ENCODE peak calls at places on chromosomes 2 and 18, in ten cellular contexts. One of them, this sample, is unnamed.

GRCh38 chr2:120735750-120736170 is at the start of gene GLI2:
- DNase-seq in brain microvascular endothelial cell: peak
- DNase-seq in stomach: peak
- DNase-seq in choroid plexus epithelial cell: peak
- DNase-seq in kidney: peak
- DNase-seq in astrocyte of the spinal cord: peak
- DNase-seq in GM12865: peak
- DNase-seq in right lobe of liver: peak
- DNase-seq in psoas muscle: peak
- DNase-seq in cardiac muscle cell: peak
- DNase-seq in this sample: peak

GRCh38 chr2:41854227-41854626 is 193.6 kb upstream of the PKDCC start:
- DNase-seq in cardiac muscle cell: no peak
- DNase-seq in astrocyte of the spinal cord: no peak
- DNase-seq in right lobe of liver: no peak
- DNase-seq in choroid plexus epithelial cell: no peak
- DNase-seq in psoas muscle: no peak
- DNase-seq in brain microvascular endothelial cell: no peak
- DNase-seq in kidney: no peak
- DNase-seq in GM12865: no peak
- DNase-seq in stomach: no peak
- DNase-seq in this sample: no peak

GRCh38 chr2:75547345-75548035 is 13.2 kb downstream of the EVA1A start:
- DNase-seq in kidney: no peak
- DNase-seq in choroid plexus epithelial cell: peak
- DNase-seq in brain microvascular endothelial cell: peak
- DNase-seq in stomach: no peak
- DNase-seq in right lobe of liver: no peak
- DNase-seq in psoas muscle: no peak
- DNase-seq in GM12865: no peak
- DNase-seq in astrocyte of the spinal cord: peak
- DNase-seq in cardiac muscle cell: peak
- DNase-seq in this sample: no peak

GRCh38 chr2:58812766-58813344 is 571.7 kb upstream of the FANCL start:
- DNase-seq in brain microvascular endothelial cell: no peak
- DNase-seq in astrocyte of the spinal cord: no peak
- DNase-seq in choroid plexus epithelial cell: no peak
- DNase-seq in stomach: no peak
- DNase-seq in cardiac muscle cell: no peak
- DNase-seq in right lobe of liver: no peak
- DNase-seq in psoas muscle: no peak
- DNase-seq in kidney: no peak
- DNase-seq in GM12865: no peak
- DNase-seq in this sample: no peak

GRCh38 chr2:109378682-109379081 is 235.1 kb downstream of the SEPTIN10 start:
- DNase-seq in kidney: no peak
- DNase-seq in choroid plexus epithelial cell: no peak
- DNase-seq in astrocyte of the spinal cord: no peak
- DNase-seq in stomach: peak
- DNase-seq in psoas muscle: no peak
- DNase-seq in right lobe of liver: no peak
- DNase-seq in GM12865: no peak
- DNase-seq in brain microvascular endothelial cell: no peak
- DNase-seq in cardiac muscle cell: no peak
- DNase-seq in this sample: no peak

GRCh38 chr18:69528439-69528838 is 127.8 kb downstream of the DOK6 start:
- DNase-seq in stomach: no peak
- DNase-seq in choroid plexus epithelial cell: peak
- DNase-seq in cardiac muscle cell: peak
- DNase-seq in kidney: no peak
- DNase-seq in brain microvascular endothelial cell: no peak
- DNase-seq in astrocyte of the spinal cord: peak
- DNase-seq in GM12865: no peak
- DNase-seq in psoas muscle: no peak
- DNase-seq in right lobe of liver: no peak
- DNase-seq in this sample: no peak

GRCh38 chr18:31232000-31232399 is 69.3 kb upstream of the DSC1 start:
- DNase-seq in choroid plexus epithelial cell: no peak
- DNase-seq in right lobe of liver: no peak
- DNase-seq in cardiac muscle cell: no peak
- DNase-seq in kidney: no peak
- DNase-seq in astrocyte of the spinal cord: no peak
- DNase-seq in GM12865: no peak
- DNase-seq in stomach: no peak
- DNase-seq in psoas muscle: no peak
- DNase-seq in brain microvascular endothelial cell: no peak
- DNase-seq in this sample: no peak

GRCh38 chr2:24334245-24334633 is 26.1 kb downstream of the ITSN2 start:
- DNase-seq in stomach: no peak
- DNase-seq in GM12865: no peak
- DNase-seq in psoas muscle: no peak
- DNase-seq in brain microvascular endothelial cell: no peak
- DNase-seq in cardiac muscle cell: peak
- DNase-seq in kidney: no peak
- DNase-seq in astrocyte of the spinal cord: peak
- DNase-seq in choroid plexus epithelial cell: peak
- DNase-seq in right lobe of liver: peak
- DNase-seq in this sample: no peak

GRCh38 chr18:2534906-2535305 is 36.4 kb downstream of the METTL4 start:
- DNase-seq in brain microvascular endothelial cell: no peak
- DNase-seq in psoas muscle: no peak
- DNase-seq in right lobe of liver: no peak
- DNase-seq in kidney: no peak
- DNase-seq in astrocyte of the spinal cord: no peak
- DNase-seq in stomach: no peak
- DNase-seq in choroid plexus epithelial cell: no peak
- DNase-seq in GM12865: no peak
- DNase-seq in cardiac muscle cell: no peak
- DNase-seq in this sample: no peak

GRCh38 chr18:47992266-47992665 is 61.8 kb upstream of the SMAD2 start:
- DNase-seq in astrocyte of the spinal cord: no peak
- DNase-seq in stomach: no peak
- DNase-seq in brain microvascular endothelial cell: no peak
- DNase-seq in cardiac muscle cell: no peak
- DNase-seq in right lobe of liver: no peak
- DNase-seq in kidney: no peak
- DNase-seq in psoas muscle: no peak
- DNase-seq in choroid plexus epithelial cell: no peak
- DNase-seq in GM12865: no peak
- DNase-seq in this sample: no peak

GRCh38 chr18:23662309-23663263 is at the start of gene ANKRD29:
- DNase-seq in cardiac muscle cell: peak
- DNase-seq in brain microvascular endothelial cell: no peak
- DNase-seq in choroid plexus epithelial cell: no peak
- DNase-seq in stomach: peak
- DNase-seq in kidney: no peak
- DNase-seq in psoas muscle: peak
- DNase-seq in astrocyte of the spinal cord: peak
- DNase-seq in GM12865: peak
- DNase-seq in right lobe of liver: peak
- DNase-seq in this sample: no peak

GRCh38 chr18:21740724-21741510 is at the start of gene MIB1:
- DNase-seq in stomach: peak
- DNase-seq in right lobe of liver: peak
- DNase-seq in astrocyte of the spinal cord: peak
- DNase-seq in brain microvascular endothelial cell: no peak
- DNase-seq in kidney: peak
- DNase-seq in GM12865: no peak
- DNase-seq in psoas muscle: peak
- DNase-seq in choroid plexus epithelial cell: peak
- DNase-seq in cardiac muscle cell: no peak
- DNase-seq in this sample: no peak

GRCh38 chr2:120751553-120751952 is 15.9 kb downstream of the GLI2 start:
- DNase-seq in right lobe of liver: no peak
- DNase-seq in GM12865: no peak
- DNase-seq in kidney: no peak
- DNase-seq in psoas muscle: no peak
- DNase-seq in choroid plexus epithelial cell: peak
- DNase-seq in brain microvascular endothelial cell: no peak
- DNase-seq in astrocyte of the spinal cord: no peak
- DNase-seq in stomach: no peak
- DNase-seq in cardiac muscle cell: no peak
- DNase-seq in this sample: no peak

GRCh38 chr2:65639156-65639876 is 206.9 kb upstream of the SPRED2 start:
- DNase-seq in right lobe of liver: no peak
- DNase-seq in psoas muscle: no peak
- DNase-seq in choroid plexus epithelial cell: peak
- DNase-seq in stomach: no peak
- DNase-seq in kidney: no peak
- DNase-seq in GM12865: no peak
- DNase-seq in brain microvascular endothelial cell: peak
- DNase-seq in astrocyte of the spinal cord: peak
- DNase-seq in cardiac muscle cell: peak
- DNase-seq in this sample: no peak

GRCh38 chr2:65637061-65637460 is 204.7 kb upstream of the SPRED2 start:
- DNase-seq in right lobe of liver: no peak
- DNase-seq in GM12865: no peak
- DNase-seq in choroid plexus epithelial cell: peak
- DNase-seq in kidney: no peak
- DNase-seq in astrocyte of the spinal cord: no peak
- DNase-seq in stomach: no peak
- DNase-seq in brain microvascular endothelial cell: no peak
- DNase-seq in cardiac muscle cell: no peak
- DNase-seq in psoas muscle: no peak
- DNase-seq in this sample: no peak

GRCh38 chr2:65640793-65641103 is 208.3 kb upstream of the SPRED2 start:
- DNase-seq in cardiac muscle cell: no peak
- DNase-seq in stomach: no peak
- DNase-seq in choroid plexus epithelial cell: no peak
- DNase-seq in psoas muscle: no peak
- DNase-seq in brain microvascular endothelial cell: no peak
- DNase-seq in GM12865: no peak
- DNase-seq in kidney: no peak
- DNase-seq in right lobe of liver: no peak
- DNase-seq in astrocyte of the spinal cord: no peak
- DNase-seq in this sample: no peak

GRCh38 chr2:65636024-65636423 is 203.6 kb upstream of the SPRED2 start:
- DNase-seq in stomach: no peak
- DNase-seq in right lobe of liver: no peak
- DNase-seq in GM12865: no peak
- DNase-seq in cardiac muscle cell: no peak
- DNase-seq in kidney: no peak
- DNase-seq in choroid plexus epithelial cell: no peak
- DNase-seq in psoas muscle: no peak
- DNase-seq in astrocyte of the spinal cord: no peak
- DNase-seq in brain microvascular endothelial cell: no peak
- DNase-seq in this sample: no peak

GRCh38 chr2:65638438-65638837 is 206.0 kb upstream of the SPRED2 start:
- DNase-seq in astrocyte of the spinal cord: no peak
- DNase-seq in psoas muscle: no peak
- DNase-seq in choroid plexus epithelial cell: no peak
- DNase-seq in stomach: no peak
- DNase-seq in GM12865: no peak
- DNase-seq in right lobe of liver: no peak
- DNase-seq in cardiac muscle cell: no peak
- DNase-seq in kidney: no peak
- DNase-seq in brain microvascular endothelial cell: no peak
- DNase-seq in this sample: no peak
- TF ChIP-seq CTCF in astrocyte of the spinal cord: peak
- TF ChIP-seq CTCF in psoas muscle: no peak
- TF ChIP-seq CTCF in choroid plexus epithelial cell: peak
- TF ChIP-seq CTCF in stomach: no peak
- TF ChIP-seq CTCF in GM12865: no peak
- TF ChIP-seq CTCF in right lobe of liver: no peak
- TF ChIP-seq CTCF in cardiac muscle cell: no peak
- TF ChIP-seq CTCF in kidney: no peak
- TF ChIP-seq CTCF in brain microvascular endothelial cell: peak
- TF ChIP-seq CTCF in this sample: peak

GRCh38 chr2:232502513-232502900 is 14.9 kb upstream of the ECEL1 start:
- DNase-seq in cardiac muscle cell: no peak
- DNase-seq in right lobe of liver: no peak
- DNase-seq in choroid plexus epithelial cell: no peak
- DNase-seq in stomach: no peak
- DNase-seq in kidney: no peak
- DNase-seq in astrocyte of the spinal cord: no peak
- DNase-seq in psoas muscle: no peak
- DNase-seq in GM12865: no peak
- DNase-seq in brain microvascular endothelial cell: no peak
- DNase-seq in this sample: no peak
- H3K4me3 ChIP-seq in cardiac muscle cell: peak
- H3K4me3 ChIP-seq in right lobe of liver: no peak
- H3K4me3 ChIP-seq in choroid plexus epithelial cell: no peak
- H3K4me3 ChIP-seq in stomach: peak
- H3K4me3 ChIP-seq in kidney: no peak
- H3K4me3 ChIP-seq in astrocyte of the spinal cord: no peak
- H3K4me3 ChIP-seq in psoas muscle: no peak
- H3K4me3 ChIP-seq in GM12865: no peak
- H3K4me3 ChIP-seq in brain microvascular endothelial cell: no peak
- H3K4me3 ChIP-seq in this sample: no peak

GRCh38 chr2:138180691-138181386 is 216.6 kb downstream of the HNMT start:
- DNase-seq in stomach: no peak
- DNase-seq in brain microvascular endothelial cell: no peak
- DNase-seq in kidney: no peak
- DNase-seq in choroid plexus epithelial cell: peak
- DNase-seq in right lobe of liver: no peak
- DNase-seq in astrocyte of the spinal cord: no peak
- DNase-seq in cardiac muscle cell: peak
- DNase-seq in GM12865: no peak
- DNase-seq in psoas muscle: no peak
- DNase-seq in this sample: no peak
- TF ChIP-seq CTCF in stomach: no peak
- TF ChIP-seq CTCF in brain microvascular endothelial cell: peak
- TF ChIP-seq CTCF in kidney: no peak
- TF ChIP-seq CTCF in choroid plexus epithelial cell: peak
- TF ChIP-seq CTCF in right lobe of liver: no peak
- TF ChIP-seq CTCF in astrocyte of the spinal cord: peak
- TF ChIP-seq CTCF in cardiac muscle cell: no peak
- TF ChIP-seq CTCF in GM12865: no peak
- TF ChIP-seq CTCF in psoas muscle: no peak
- TF ChIP-seq CTCF in this sample: no peak

DNA sequence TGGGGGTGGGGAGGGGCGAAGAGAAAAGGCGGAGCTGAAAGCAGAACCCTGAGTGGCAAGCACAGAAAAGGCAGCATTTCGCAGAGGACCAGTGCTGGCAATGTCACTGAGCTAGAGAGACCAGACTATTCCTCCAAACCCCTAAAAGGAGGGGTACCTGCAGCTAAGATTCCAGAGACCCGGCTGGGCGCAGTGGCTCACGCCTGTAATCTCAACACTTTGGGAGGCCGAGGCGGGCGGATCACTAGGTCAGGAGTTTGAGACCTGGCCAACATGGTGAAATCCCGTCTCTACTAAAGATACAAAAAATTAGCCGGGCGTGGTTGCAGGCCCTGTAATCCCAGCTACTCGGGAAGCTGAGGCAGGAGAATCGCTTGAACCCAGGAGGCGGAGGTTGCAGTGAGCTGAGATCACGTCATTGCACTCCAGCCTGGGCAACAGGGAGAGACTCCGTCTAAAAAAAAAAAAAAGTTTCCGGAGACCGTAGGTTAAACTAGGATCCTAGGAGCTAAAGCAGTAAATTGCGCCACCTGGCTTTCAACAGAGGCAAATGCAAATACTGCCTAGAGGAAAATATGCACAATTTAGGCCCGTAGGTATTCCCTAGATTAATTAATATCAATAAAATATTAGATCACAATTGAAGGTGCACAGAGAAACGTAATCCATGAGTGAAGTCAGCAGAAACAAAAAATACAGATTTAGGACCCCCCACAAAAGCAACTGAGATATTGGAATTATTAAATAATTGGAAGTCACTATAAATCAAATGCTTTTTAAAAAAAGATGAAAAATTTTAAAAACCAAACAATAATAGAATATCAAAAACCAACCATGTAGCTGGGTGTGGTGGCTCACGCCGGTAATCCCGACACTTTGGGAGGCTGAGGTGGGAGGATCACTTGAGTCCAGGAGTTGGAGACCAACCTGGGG is 4.9 kb downstream of the UCN start:
- DNase-seq in stomach: peak
- DNase-seq in cardiac muscle cell: peak
- DNase-seq in right lobe of liver: peak
- DNase-seq in brain microvascular endothelial cell: peak
- DNase-seq in psoas muscle: no peak
- DNase-seq in choroid plexus epithelial cell: peak
- DNase-seq in GM12865: peak
- DNase-seq in kidney: no peak
- DNase-seq in astrocyte of the spinal cord: peak
- DNase-seq in this sample: peak
- H3K4me3 ChIP-seq in stomach: peak
- H3K4me3 ChIP-seq in cardiac muscle cell: no peak
- H3K4me3 ChIP-seq in right lobe of liver: peak
- H3K4me3 ChIP-seq in brain microvascular endothelial cell: no peak
- H3K4me3 ChIP-seq in psoas muscle: peak
- H3K4me3 ChIP-seq in choroid plexus epithelial cell: peak
- H3K4me3 ChIP-seq in GM12865: no peak
- H3K4me3 ChIP-seq in kidney: peak
- H3K4me3 ChIP-seq in astrocyte of the spinal cord: no peak
- H3K4me3 ChIP-seq in this sample: no peak